ENCODE peak calls at places on chromosomes 2 and 18, in eight cellular contexts. One of them, this sample, is unnamed.

GRCh38 chr18:3722662-3723433 is 272.9 kb downstream of the TGIF1 start:
- DNase-seq in body of pancreas: no peak
- DNase-seq in HS-5: no peak
- DNase-seq in neuronal stem cell: no peak
- DNase-seq in ureter: no peak
- DNase-seq in NCI-H1092 treated with DMSO at 0.1 percent for 48 hours: peak
- DNase-seq in endodermal cell: no peak
- DNase-seq in endothelial cell: no peak
- DNase-seq in this sample: no peak

GRCh38 chr2:36052819-36053218 is 302.8 kb upstream of the CRIM1 start:
- DNase-seq in body of pancreas: no peak
- DNase-seq in HS-5: no peak
- DNase-seq in endodermal cell: no peak
- DNase-seq in neuronal stem cell: no peak
- DNase-seq in ureter: no peak
- DNase-seq in endothelial cell: no peak
- DNase-seq in NCI-H1092 treated with DMSO at 0.1 percent for 48 hours: no peak
- DNase-seq in this sample: no peak

GRCh38 chr18:4130734-4131719 is 324.1 kb downstream of the DLGAP1 start:
- DNase-seq in endothelial cell: no peak
- DNase-seq in body of pancreas: no peak
- DNase-seq in NCI-H1092 treated with DMSO at 0.1 percent for 48 hours: peak
- DNase-seq in ureter: no peak
- DNase-seq in neuronal stem cell: no peak
- DNase-seq in HS-5: no peak
- DNase-seq in endodermal cell: no peak
- DNase-seq in this sample: no peak

GRCh38 chr2:53452957-53453748 is 314.5 kb upstream of the CHAC2 start:
- DNase-seq in endodermal cell: no peak
- DNase-seq in NCI-H1092 treated with DMSO at 0.1 percent for 48 hours: no peak
- DNase-seq in HS-5: no peak
- DNase-seq in ureter: no peak
- DNase-seq in neuronal stem cell: no peak
- DNase-seq in endothelial cell: no peak
- DNase-seq in body of pancreas: peak
- DNase-seq in this sample: no peak

GRCh38 chr2:128358941-128359731 is 40.5 kb upstream of the HS6ST1 start:
- DNase-seq in endothelial cell: no peak
- DNase-seq in HS-5: no peak
- DNase-seq in ureter: no peak
- DNase-seq in endodermal cell: peak
- DNase-seq in neuronal stem cell: no peak
- DNase-seq in NCI-H1092 treated with DMSO at 0.1 percent for 48 hours: no peak
- DNase-seq in body of pancreas: no peak
- DNase-seq in this sample: peak

GRCh38 chr2:161796192-161796591 is 172.0 kb downstream of the SLC4A10 start:
- DNase-seq in endodermal cell: no peak
- DNase-seq in ureter: no peak
- DNase-seq in endothelial cell: no peak
- DNase-seq in neuronal stem cell: no peak
- DNase-seq in NCI-H1092 treated with DMSO at 0.1 percent for 48 hours: no peak
- DNase-seq in body of pancreas: peak
- DNase-seq in HS-5: peak
- DNase-seq in this sample: no peak

GRCh38 chr2:231532189-231533035 is 2.2 kb upstream of the NMUR1 start:
- DNase-seq in HS-5: no peak
- DNase-seq in body of pancreas: no peak
- DNase-seq in neuronal stem cell: no peak
- DNase-seq in ureter: no peak
- DNase-seq in NCI-H1092 treated with DMSO at 0.1 percent for 48 hours: no peak
- DNase-seq in endothelial cell: no peak
- DNase-seq in endodermal cell: no peak
- DNase-seq in this sample: no peak

GRCh38 chr2:218397502-218398436 is 1.9 kb upstream of the CTDSP1 start:
- DNase-seq in HS-5: peak
- DNase-seq in ureter: peak
- DNase-seq in endodermal cell: peak
- DNase-seq in NCI-H1092 treated with DMSO at 0.1 percent for 48 hours: peak
- DNase-seq in neuronal stem cell: peak
- DNase-seq in endothelial cell: peak
- DNase-seq in body of pancreas: peak
- DNase-seq in this sample: no peak

GRCh38 chr2:130807659-130808385 is 28.9 kb upstream of the ARHGEF4 start:
- DNase-seq in endodermal cell: no peak
- DNase-seq in endothelial cell: no peak
- DNase-seq in neuronal stem cell: no peak
- DNase-seq in HS-5: no peak
- DNase-seq in body of pancreas: no peak
- DNase-seq in NCI-H1092 treated with DMSO at 0.1 percent for 48 hours: peak
- DNase-seq in ureter: peak
- DNase-seq in this sample: no peak

GRCh38 chr2:15223887-15224286 is 337.2 kb downstream of the NBAS start:
- DNase-seq in endothelial cell: no peak
- DNase-seq in neuronal stem cell: no peak
- DNase-seq in body of pancreas: no peak
- DNase-seq in ureter: no peak
- DNase-seq in endodermal cell: no peak
- DNase-seq in HS-5: peak
- DNase-seq in NCI-H1092 treated with DMSO at 0.1 percent for 48 hours: no peak
- DNase-seq in this sample: no peak

GRCh38 chr2:30639836-30640235 is 167.4 kb downstream of the CAPN13 start:
- DNase-seq in HS-5: no peak
- DNase-seq in endodermal cell: no peak
- DNase-seq in NCI-H1092 treated with DMSO at 0.1 percent for 48 hours: no peak
- DNase-seq in ureter: no peak
- DNase-seq in endothelial cell: no peak
- DNase-seq in body of pancreas: no peak
- DNase-seq in neuronal stem cell: no peak
- DNase-seq in this sample: no peak

GRCh38 chr2:168054657-168055056 is 192.7 kb downstream of the STK39 start:
- DNase-seq in body of pancreas: no peak
- DNase-seq in endothelial cell: no peak
- DNase-seq in NCI-H1092 treated with DMSO at 0.1 percent for 48 hours: no peak
- DNase-seq in ureter: no peak
- DNase-seq in endodermal cell: no peak
- DNase-seq in neuronal stem cell: peak
- DNase-seq in HS-5: no peak
- DNase-seq in this sample: no peak

GRCh38 chr18:23126352-23127056 is 8.8 kb upstream of the CABLES1 start:
- DNase-seq in ureter: no peak
- DNase-seq in NCI-H1092 treated with DMSO at 0.1 percent for 48 hours: no peak
- DNase-seq in HS-5: no peak
- DNase-seq in endodermal cell: no peak
- DNase-seq in body of pancreas: no peak
- DNase-seq in neuronal stem cell: no peak
- DNase-seq in endothelial cell: no peak
- DNase-seq in this sample: no peak

GRCh38 chr2:53744395-53745065 is 23.1 kb upstream of the CHAC2 start:
- DNase-seq in NCI-H1092 treated with DMSO at 0.1 percent for 48 hours: no peak
- DNase-seq in HS-5: no peak
- DNase-seq in neuronal stem cell: no peak
- DNase-seq in body of pancreas: no peak
- DNase-seq in endothelial cell: no peak
- DNase-seq in ureter: no peak
- DNase-seq in endodermal cell: no peak
- DNase-seq in this sample: no peak

GRCh38 chr2:120845281-120845680 is 109.6 kb downstream of the GLI2 start:
- DNase-seq in body of pancreas: peak
- DNase-seq in endothelial cell: no peak
- DNase-seq in HS-5: no peak
- DNase-seq in neuronal stem cell: no peak
- DNase-seq in NCI-H1092 treated with DMSO at 0.1 percent for 48 hours: no peak
- DNase-seq in ureter: peak
- DNase-seq in endodermal cell: no peak
- DNase-seq in this sample: no peak

GRCh38 chr2:15169326-15170038 is 391.7 kb downstream of the NBAS start:
- DNase-seq in body of pancreas: no peak
- DNase-seq in endothelial cell: no peak
- DNase-seq in NCI-H1092 treated with DMSO at 0.1 percent for 48 hours: no peak
- DNase-seq in neuronal stem cell: no peak
- DNase-seq in ureter: no peak
- DNase-seq in endodermal cell: no peak
- DNase-seq in HS-5: peak
- DNase-seq in this sample: no peak

GRCh38 chr2:97701186-97701585 is 12.2 kb upstream of the ZAP70 start:
- DNase-seq in NCI-H1092 treated with DMSO at 0.1 percent for 48 hours: no peak
- DNase-seq in endodermal cell: no peak
- DNase-seq in body of pancreas: no peak
- DNase-seq in HS-5: no peak
- DNase-seq in ureter: no peak
- DNase-seq in endothelial cell: no peak
- DNase-seq in neuronal stem cell: no peak
- DNase-seq in this sample: peak